ENCODE peak calls at places on chromosomes 11 and 22, in five cellular contexts. D, Y, T, S and X are unnamed samples.

GRCh38 chr11:118339281-118340045 is 3.0 kb downstream of the CD3D start:
- DNase-seq in T (no peak), S (no peak), Y (no peak), D (no peak), X (no peak)

GRCh38 chr22:17777005-17777716 is 2.9 kb upstream of the BID start:
- DNase-seq in D (peak; percentile 66), Y (no peak), T (peak; percentile 75), S (no peak), X (peak; percentile 55)

GRCh38 chr11:113546757-113547507 is 71.7 kb upstream of the DRD2 start:
- DNase-seq in Y (no peak), S (no peak), T (no peak), D (no peak), X (no peak)

GRCh38 chr11:80727315-80727714 is 1286.5 kb upstream of the TENM4 start:
- DNase-seq in D (no peak), Y (no peak), S (no peak), T (no peak), X (no peak)

GRCh38 chr11:68947151-68947550 is 33.6 kb downstream of the MRGPRD start:
- DNase-seq in T (no peak), Y (no peak), D (no peak), S (no peak), X (no peak)

GRCh38 chr22:44660051-44660830 is 41.8 kb upstream of the PRR5 start:
- DNase-seq in S (no peak), Y (no peak), D (no peak), T (no peak), X (no peak)

GRCh38 chr11:123371506-123372297 is 58.4 kb upstream of the GRAMD1B start:
- DNase-seq in T (no peak), D (no peak), Y (no peak), S (no peak), X (no peak)

GRCh38 chr22:17872491-17872890 is 98.2 kb upstream of the BID start:
- DNase-seq in D (no peak), S (no peak), T (no peak), Y (no peak), X (no peak)

GRCh38 chr11:43723617-43724016 is 43.1 kb downstream of the HSD17B12 start:
- DNase-seq in T (no peak), D (no peak), S (no peak), Y (no peak), X (no peak)

GRCh38 chr11:45400594-45400993 is 114.5 kb upstream of the SYT13 start:
- DNase-seq in T (no peak), S (no peak), D (no peak), Y (no peak), X (no peak)

GRCh38 chr11:27795955-27796861 is 96.0 kb upstream of the BDNF start:
- DNase-seq in S (no peak), D (no peak), Y (no peak), T (peak; percentile 46), X (peak; percentile 26)

GRCh38 chr22:38638734-38639133 is 17.5 kb downstream of the FAM227A start:
- DNase-seq in Y (no peak), T (no peak), S (no peak), D (no peak), X (no peak)

GRCh38 chr22:38294193-38294592 is 21.4 kb upstream of the TMEM184B start:
- DNase-seq in T (no peak), S (no peak), Y (no peak), D (no peak), X (no peak)